ENCODE peak calls at places on chromosomes 3 and 15, in seven cellular contexts. G is nephron progenitor cell; D is choroid plexus epithelial cell; T is K562; H is cardiac fibroblast; R is CD8-positive, alpha-beta T cell; J is mammary epithelial cell. Z is an unnamed sample.

GRCh38 chr3:88744896-88745295 is 362.5 kb upstream of the EPHA3 start:
- DNase-seq in G (no peak), D (no peak), T (no peak), H (no peak), R (no peak), J (no peak), Z (no peak)

GRCh38 chr15:57736591-57736990 is 30.1 kb downstream of the POLR2M start:
- DNase-seq in G (no peak), D (no peak), T (no peak), H (no peak), R (no peak), J (no peak), Z (no peak)

GRCh38 chr15:99257107-99257750 is 5.9 kb downstream of the LRRC28 start:
- DNase-seq in G (no peak), D (no peak), T (no peak), H (no peak), R (no peak), J (no peak), Z (no peak)

GRCh38 chr3:100844063-100844936 is 135.0 kb downstream of the TFG start:
- DNase-seq in G (no peak), D (no peak), T (no peak), H (no peak), R (no peak), J (peak; percentile 89), Z (no peak)

GRCh38 chr15:58505581-58505980 is 73.8 kb downstream of the LIPC start:
- DNase-seq in G (no peak), D (no peak), T (no peak), H (peak; percentile 53), R (no peak), J (no peak), Z (no peak)

GRCh38 chr3:31166249-31166885 is 271.9 kb upstream of the GADL1 start:
- DNase-seq in G (no peak), D (peak; percentile 91), T (no peak), H (peak; percentile 90), R (no peak), J (peak; percentile 50), Z (no peak)

GRCh38 chr3:56054827-56055226 is 413.4 kb downstream of the ERC2 start:
- DNase-seq in G (peak; percentile 25), D (no peak), T (no peak), H (no peak), R (no peak), J (no peak), Z (no peak)

GRCh38 chr3:24364359-24364758 is 130.3 kb downstream of the THRB start:
- DNase-seq in G (no peak), D (no peak), T (no peak), H (no peak), R (no peak), J (no peak), Z (no peak)

GRCh38 chr3:120487079-120487693 is 36.4 kb upstream of the FSTL1 start:
- DNase-seq in G (no peak), D (peak; percentile 54), T (no peak), H (peak; percentile 69), R (no peak), J (no peak), Z (no peak)

GRCh38 chr15:86164222-86164898 is 84.7 kb downstream of the AGBL1 start:
- DNase-seq in G (no peak), D (no peak), T (no peak), H (no peak), R (no peak), J (peak; percentile 14), Z (no peak)

GRCh38 chr3:96069065-96069464 is 745.3 kb upstream of the EPHA6 start:
- DNase-seq in G (no peak), D (no peak), T (no peak), H (no peak), R (no peak), J (no peak), Z (no peak)

GRCh38 chr3:46997453-46998091 is 18.1 kb downstream of the NBEAL2 start:
- DNase-seq in G (no peak), D (no peak), T (no peak), H (no peak), R (no peak), J (no peak), Z (no peak)

GRCh38 chr3:46998121-46998851 is 18.8 kb downstream of the NBEAL2 start:
- DNase-seq in G (peak; percentile 79), D (peak; percentile 65), T (peak; percentile 87), H (peak; percentile 49), R (peak; percentile 57), J (peak; percentile 50), Z (peak; percentile 83)

GRCh38 chr3:46999516-47000197 is 20.2 kb downstream of the NBEAL2 start:
- DNase-seq in G (no peak), D (no peak), T (no peak), H (no peak), R (no peak), J (no peak), Z (no peak)

GRCh38 chr3:47000198-47000815 is 20.8 kb downstream of the NBEAL2 start:
- DNase-seq in G (no peak), D (no peak), T (no peak), H (peak; percentile 28), R (no peak), J (peak; percentile 19), Z (no peak)

GRCh38 chr3:46998852-46999515 is 19.5 kb downstream of the NBEAL2 start:
- DNase-seq in G (no peak), D (no peak), T (no peak), H (no peak), R (no peak), J (no peak), Z (no peak)
- TF ChIP-seq CTCF in G (no peak), D (no peak), T (no peak), H (no peak), R (peak; percentile 8), J (no peak), Z (peak; percentile 10)

GRCh38 chr3:150763122-150763840 is at the start of gene SIAH2:
- DNase-seq in G (peak; percentile 80), D (peak; percentile 93), T (peak; percentile 92), H (peak; percentile 94), R (peak; percentile 85), J (peak; percentile 95), Z (peak; percentile 84)
- TF ChIP-seq CTCF in G (no peak), D (no peak), T (no peak), H (no peak), R (no peak), J (no peak), Z (no peak)

DNA sequence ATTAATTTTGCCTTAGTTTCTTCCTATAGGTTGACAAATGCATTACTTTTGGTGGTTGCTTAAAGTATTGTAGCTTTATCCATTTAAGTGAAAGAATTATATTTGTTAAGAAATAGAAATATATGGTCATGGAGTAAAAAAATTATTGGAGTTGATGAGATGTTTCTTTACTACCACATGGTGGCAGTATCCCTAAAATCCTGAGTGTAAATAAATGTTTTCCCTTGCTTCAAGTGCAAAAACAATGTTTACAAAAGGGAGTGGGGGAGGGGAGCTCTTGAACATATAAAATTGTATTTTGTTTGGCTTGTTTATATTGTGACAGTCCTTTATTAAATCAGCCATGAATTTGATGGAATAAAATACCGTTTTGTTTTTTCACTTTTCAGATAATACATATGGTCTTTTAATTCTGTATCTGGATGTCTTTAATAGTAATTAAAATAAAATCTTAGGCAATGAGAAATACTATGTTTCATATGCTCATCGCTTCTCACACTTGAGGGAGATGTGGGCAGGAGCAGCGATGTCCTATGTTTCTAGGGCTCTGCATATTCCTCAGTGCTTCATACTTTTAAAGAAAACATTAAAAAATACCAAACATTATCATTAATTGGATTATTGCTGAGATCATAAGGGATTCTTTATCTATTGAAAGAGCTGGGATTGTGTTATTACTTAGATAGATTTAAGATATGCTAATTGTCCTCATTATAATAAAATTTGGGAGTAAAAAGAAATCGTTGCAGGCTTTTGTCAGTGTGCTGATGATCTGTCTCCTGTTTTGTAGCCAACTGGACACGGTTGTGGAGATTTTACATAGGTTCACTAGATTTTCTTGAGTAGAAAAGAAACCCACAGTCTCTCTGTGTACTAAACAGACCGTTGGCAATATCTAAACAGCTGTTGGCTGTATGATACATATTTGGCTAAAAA is 349.7 kb downstream of the TUSC7 start:
- DNase-seq in G (peak; percentile 10), D (peak; percentile 41), T (peak; percentile 3), H (peak; percentile 56), R (no peak), J (no peak), Z (no peak)
- TF ChIP-seq CTCF in G (peak; percentile 70), D (peak; percentile 57), T (no peak), H (peak; percentile 30), R (no peak), J (peak; percentile 32), Z (peak; percentile 77)

GRCh38 chr15:43352693-43353382 is 18.0 kb downstream of the ZSCAN29 start:
- DNase-seq in G (no peak), D (no peak), T (no peak), H (no peak), R (no peak), J (no peak), Z (no peak)
- TF ChIP-seq CTCF in G (no peak), D (no peak), T (no peak), H (no peak), R (no peak), J (no peak), Z (no peak)

DNA sequence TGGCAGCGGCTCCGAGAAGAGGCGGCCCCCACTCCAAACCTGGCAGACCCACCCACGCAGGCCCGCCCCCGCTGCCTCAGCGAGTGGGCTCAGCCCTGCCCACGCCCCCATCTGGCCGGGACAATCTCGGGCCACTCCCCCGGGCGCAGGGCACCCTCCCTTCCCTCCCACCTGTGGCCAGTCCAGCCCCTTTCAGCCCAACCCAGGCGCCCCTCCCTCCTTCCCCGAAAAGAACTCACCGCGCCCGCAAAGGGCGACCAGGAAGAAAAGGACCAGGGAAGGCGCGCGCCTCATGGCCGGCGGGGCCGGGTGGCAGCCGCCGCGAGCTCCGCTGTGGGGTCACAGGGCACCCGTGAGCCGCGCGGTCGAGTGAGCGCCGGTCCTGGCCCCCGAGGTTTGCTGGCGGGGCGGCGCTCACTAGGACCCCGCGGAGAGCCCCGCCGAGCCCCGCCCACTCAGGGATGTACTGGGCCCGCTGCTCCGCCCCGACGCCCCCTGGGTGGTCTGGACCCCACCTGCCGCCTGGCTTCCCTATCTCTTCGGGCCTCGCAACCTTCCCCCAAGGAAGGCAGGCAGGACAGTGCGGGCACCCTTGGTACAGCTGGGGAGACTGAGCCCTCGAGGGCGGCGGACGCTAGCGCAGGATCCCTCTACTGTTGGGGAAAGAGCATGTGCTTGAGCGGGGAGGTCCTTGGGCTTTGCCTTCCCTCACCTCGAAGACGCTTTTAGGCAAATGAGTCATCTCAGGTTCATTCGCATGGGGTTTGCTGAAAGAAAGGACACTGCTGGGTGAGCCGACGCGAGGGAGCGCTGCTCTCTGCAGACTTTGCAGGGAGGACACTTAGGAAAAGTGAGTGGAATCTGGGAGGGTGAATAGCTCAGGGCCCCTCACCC is at the start of gene CHRNB4:
- DNase-seq in G (peak; percentile 92), D (peak; percentile 35), T (peak; percentile 86), H (peak; percentile 3), R (no peak), J (no peak), Z (peak; percentile 48)
- TF ChIP-seq CTCF in G (no peak), D (peak; percentile 37), T (no peak), H (no peak), R (no peak), J (no peak), Z (no peak)